ENCODE peak calls at places on chromosome 20, in four cellular contexts. One of them, this sample, is unnamed.

GRCh38 chr20:6480328-6481030 is 287.0 kb upstream of the BMP2 start:
- DNase-seq in fibroblast of lung: no peak
- DNase-seq in left colon: no peak
- DNase-seq in A549: no peak
- DNase-seq in this sample: no peak

GRCh38 chr20:58584051-58584824 is 66.8 kb upstream of the STX16 start:
- DNase-seq in fibroblast of lung: no peak
- DNase-seq in left colon: no peak
- DNase-seq in A549: no peak
- DNase-seq in this sample: no peak

GRCh38 chr20:37522258-37523011 is 1.4 kb downstream of the NNAT start:
- DNase-seq in fibroblast of lung: peak
- DNase-seq in left colon: peak
- DNase-seq in A549: no peak
- DNase-seq in this sample: no peak

GRCh38 chr20:30168025-30168799 is 1089.3 kb upstream of the DEFB115 start:
- DNase-seq in fibroblast of lung: no peak
- DNase-seq in left colon: peak
- DNase-seq in A549: no peak
- DNase-seq in this sample: no peak

GRCh38 chr20:43958626-43959025 is 44.0 kb downstream of the TOX2 start:
- DNase-seq in fibroblast of lung: no peak
- DNase-seq in left colon: no peak
- DNase-seq in A549: no peak
- DNase-seq in this sample: no peak

GRCh38 chr20:35739294-35740163 is 2.5 kb downstream of the RBM39 start:
- DNase-seq in fibroblast of lung: peak
- DNase-seq in left colon: no peak
- DNase-seq in A549: peak
- DNase-seq in this sample: no peak

GRCh38 chr20:17543531-17543961 is 12.4 kb upstream of the BFSP1 start:
- DNase-seq in fibroblast of lung: peak
- DNase-seq in left colon: no peak
- DNase-seq in A549: no peak
- DNase-seq in this sample: no peak

GRCh38 chr20:2820896-2821869 is 5.0 kb downstream of the TMEM239 start:
- DNase-seq in fibroblast of lung: no peak
- DNase-seq in left colon: no peak
- DNase-seq in A549: no peak
- DNase-seq in this sample: peak

GRCh38 chr20:2693286-2693995 is 861 bp downstream of the EBF4 start:
- DNase-seq in fibroblast of lung: peak
- DNase-seq in left colon: peak
- DNase-seq in A549: peak
- DNase-seq in this sample: peak

GRCh38 chr20:10861086-10861485 is 187.3 kb upstream of the JAG1 start:
- DNase-seq in fibroblast of lung: peak
- DNase-seq in left colon: no peak
- DNase-seq in A549: peak
- DNase-seq in this sample: no peak

GRCh38 chr20:56689852-56690485 is 60.9 kb downstream of the TFAP2C start:
- DNase-seq in fibroblast of lung: no peak
- DNase-seq in left colon: no peak
- DNase-seq in A549: no peak
- DNase-seq in this sample: no peak

GRCh38 chr20:38172344-38172743 is 7.3 kb upstream of the TGM2 start:
- DNase-seq in fibroblast of lung: no peak
- DNase-seq in left colon: no peak
- DNase-seq in A549: peak
- DNase-seq in this sample: no peak

GRCh38 chr20:11995750-11996567 is 78.3 kb downstream of the BTBD3 start:
- DNase-seq in fibroblast of lung: no peak
- DNase-seq in left colon: no peak
- DNase-seq in A549: no peak
- DNase-seq in this sample: no peak

GRCh38 chr20:59144179-59144830 is 19.3 kb upstream of the ZNF831 start:
- DNase-seq in fibroblast of lung: no peak
- DNase-seq in left colon: no peak
- DNase-seq in A549: no peak
- DNase-seq in this sample: no peak

GRCh38 chr20:15799871-15800270 is 773.4 kb downstream of the KIF16B start:
- DNase-seq in fibroblast of lung: peak
- DNase-seq in left colon: no peak
- DNase-seq in A549: no peak
- DNase-seq in this sample: no peak

GRCh38 chr20:36919715-36920333 is 31.7 kb downstream of the SAMHD1 start:
- DNase-seq in fibroblast of lung: peak
- DNase-seq in left colon: no peak
- DNase-seq in A549: peak
- DNase-seq in this sample: peak

GRCh38 chr20:45041464-45042337 is 59.2 kb downstream of the KCNS1 start:
- DNase-seq in fibroblast of lung: peak
- DNase-seq in left colon: no peak
- DNase-seq in A549: peak
- DNase-seq in this sample: no peak

GRCh38 chr20:45727044-45727443 is 4.9 kb downstream of the SPINT4 start:
- DNase-seq in fibroblast of lung: no peak
- DNase-seq in left colon: no peak
- DNase-seq in A549: no peak
- DNase-seq in this sample: no peak

GRCh38 chr20:36629719-36630340 is 16.2 kb downstream of the SLA2 start:
- DNase-seq in fibroblast of lung: no peak
- DNase-seq in left colon: peak
- DNase-seq in A549: no peak
- DNase-seq in this sample: no peak

GRCh38 chr20:14790771-14791517 is 453.5 kb upstream of the FLRT3 start:
- DNase-seq in fibroblast of lung: peak
- DNase-seq in left colon: no peak
- DNase-seq in A549: no peak
- DNase-seq in this sample: no peak

GRCh38 chr20:11001767-11002540 is 328.2 kb upstream of the JAG1 start:
- DNase-seq in fibroblast of lung: peak
- DNase-seq in left colon: no peak
- DNase-seq in A549: peak
- DNase-seq in this sample: no peak

GRCh38 chr20:33005132-33005566 is 916 bp upstream of the SUN5 start:
- DNase-seq in fibroblast of lung: peak
- DNase-seq in left colon: no peak
- DNase-seq in A549: peak
- DNase-seq in this sample: no peak